ENCODE peak calls at places on chromosome 17, in four cellular contexts. One of them, this sample, is unnamed.

GRCh38 chr17:28076138-28076537 is 33.7 kb downstream of the NLK start:
- DNase-seq in H1: no peak
- DNase-seq in IMR-90: no peak
- DNase-seq in mesendoderm: no peak
- DNase-seq in this sample: no peak

GRCh38 chr17:43026610-43027009 is 1.6 kb downstream of the RND2 start:
- DNase-seq in H1: no peak
- DNase-seq in mesendoderm: no peak
- DNase-seq in IMR-90: no peak
- DNase-seq in this sample: no peak

GRCh38 chr17:4313482-4314114 is 49.8 kb upstream of the ANKFY1 start:
- DNase-seq in mesendoderm: no peak
- DNase-seq in H1: no peak
- DNase-seq in IMR-90: no peak
- DNase-seq in this sample: no peak

GRCh38 chr17:16287563-16288027 is 65.7 kb downstream of the CENPV start:
- DNase-seq in mesendoderm: no peak
- DNase-seq in IMR-90: peak
- DNase-seq in H1: no peak
- DNase-seq in this sample: no peak

GRCh38 chr17:333626-334396 is 18.8 kb downstream of the RPH3AL start:
- DNase-seq in IMR-90: peak
- DNase-seq in mesendoderm: peak
- DNase-seq in H1: no peak
- DNase-seq in this sample: peak

GRCh38 chr17:77356690-77357201 is 216.0 kb downstream of the SEC14L1 start:
- DNase-seq in H1: no peak
- DNase-seq in mesendoderm: no peak
- DNase-seq in IMR-90: no peak
- DNase-seq in this sample: no peak

GRCh38 chr17:10177921-10178788 is 20.3 kb downstream of the GAS7 start:
- DNase-seq in H1: peak
- DNase-seq in mesendoderm: peak
- DNase-seq in IMR-90: peak
- DNase-seq in this sample: peak

GRCh38 chr17:19386974-19387920 is at the start of gene MFAP4:
- DNase-seq in IMR-90: peak
- DNase-seq in mesendoderm: peak
- DNase-seq in H1: no peak
- DNase-seq in this sample: peak

GRCh38 chr17:13727441-13728171 is 125.9 kb upstream of the HS3ST3A1 start:
- DNase-seq in mesendoderm: no peak
- DNase-seq in IMR-90: peak
- DNase-seq in H1: no peak
- DNase-seq in this sample: no peak

GRCh38 chr17:17669851-17670232 is 11.4 kb upstream of the RAI1 start:
- DNase-seq in mesendoderm: no peak
- DNase-seq in IMR-90: no peak
- DNase-seq in H1: no peak
- DNase-seq in this sample: no peak
- H3K56ac ChIP-seq in mesendoderm: no peak
- H3K56ac ChIP-seq in IMR-90: no peak
- H3K56ac ChIP-seq in H1: no peak
- H3K56ac ChIP-seq in this sample: no peak

GRCh38 chr17:8012996-8013640 is 10.7 kb downstream of the GUCY2D start:
- DNase-seq in mesendoderm: no peak
- DNase-seq in IMR-90: no peak
- DNase-seq in H1: no peak
- DNase-seq in this sample: no peak
- H3K56ac ChIP-seq in mesendoderm: no peak
- H3K56ac ChIP-seq in IMR-90: no peak
- H3K56ac ChIP-seq in H1: no peak
- H3K56ac ChIP-seq in this sample: no peak

GRCh38 chr17:36512641-36513040 is 22.0 kb downstream of the MYO19 start:
- DNase-seq in mesendoderm: no peak
- DNase-seq in H1: no peak
- DNase-seq in IMR-90: no peak
- DNase-seq in this sample: no peak

GRCh38 chr17:36514856-36515255 is 19.8 kb downstream of the MYO19 start:
- DNase-seq in H1: no peak
- DNase-seq in mesendoderm: no peak
- DNase-seq in IMR-90: no peak
- DNase-seq in this sample: no peak

GRCh38 chr17:36510636-36511035 is 24.0 kb downstream of the MYO19 start:
- DNase-seq in mesendoderm: no peak
- DNase-seq in H1: no peak
- DNase-seq in IMR-90: no peak
- DNase-seq in this sample: no peak

GRCh38 chr17:36509272-36509985 is 22.9 kb downstream of the ZNHIT3 start:
- DNase-seq in H1: no peak
- DNase-seq in mesendoderm: no peak
- DNase-seq in IMR-90: no peak
- DNase-seq in this sample: no peak

DNA sequence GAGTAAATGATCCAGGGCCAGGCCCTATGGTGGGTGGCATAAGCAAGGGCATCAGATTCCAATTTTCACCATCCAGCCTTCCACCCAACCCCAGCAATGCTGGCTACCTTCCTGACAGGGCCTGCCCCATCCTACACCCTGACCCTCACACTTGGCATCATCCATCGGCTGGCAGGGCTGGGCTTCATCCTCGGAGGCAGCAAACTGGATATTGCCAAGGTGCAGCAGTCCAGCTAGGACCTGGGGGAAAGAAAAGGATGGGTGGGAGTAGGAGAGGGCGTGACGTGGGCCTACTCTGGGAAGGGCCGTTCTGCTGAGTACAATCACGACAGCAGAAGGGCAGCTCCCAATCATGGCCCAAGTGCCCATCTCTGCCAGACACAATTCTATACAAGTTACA is 23.5 kb downstream of the MYO19 start:
- DNase-seq in H1: no peak
- DNase-seq in mesendoderm: no peak
- DNase-seq in IMR-90: no peak
- DNase-seq in this sample: no peak
- H3K56ac ChIP-seq in H1: no peak
- H3K56ac ChIP-seq in mesendoderm: no peak
- H3K56ac ChIP-seq in IMR-90: no peak
- H3K56ac ChIP-seq in this sample: no peak

DNA sequence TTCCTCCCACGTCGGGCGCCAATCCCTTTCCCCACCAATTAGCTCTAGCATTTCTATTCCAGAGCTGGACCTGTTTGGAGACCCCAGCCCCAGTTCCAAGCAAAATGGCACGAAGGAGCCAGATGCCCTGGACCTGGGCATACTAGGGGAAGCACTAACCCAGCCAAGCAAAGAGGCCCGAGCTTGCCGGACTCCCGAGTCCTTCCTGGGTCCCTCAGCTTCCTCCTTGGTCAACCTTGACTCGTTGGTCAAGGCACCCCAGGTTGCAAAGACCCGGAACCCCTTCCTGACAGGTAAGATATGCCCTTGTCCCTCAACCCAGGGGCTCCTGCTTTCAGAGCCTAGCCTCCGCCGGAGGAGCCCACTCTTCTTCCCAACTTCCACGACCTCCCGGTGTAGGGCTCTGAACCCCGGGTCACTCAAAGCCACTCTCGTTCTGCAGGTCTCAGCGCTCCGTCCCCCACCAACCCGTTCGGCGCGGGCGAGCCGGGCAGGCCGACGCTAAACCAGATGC is 5.5 kb upstream of the SPATA20 start:
- DNase-seq in IMR-90: no peak
- DNase-seq in H1: no peak
- DNase-seq in mesendoderm: no peak
- DNase-seq in this sample: no peak
- H3K56ac ChIP-seq in IMR-90: no peak
- H3K56ac ChIP-seq in H1: no peak
- H3K56ac ChIP-seq in mesendoderm: peak
- H3K56ac ChIP-seq in this sample: no peak

GRCh38 chr17:8913879-8914278 is 46.4 kb upstream of the PIK3R6 start:
- DNase-seq in IMR-90: no peak
- DNase-seq in mesendoderm: no peak
- DNase-seq in H1: no peak
- DNase-seq in this sample: no peak
- H3K56ac ChIP-seq in IMR-90: no peak
- H3K56ac ChIP-seq in mesendoderm: no peak
- H3K56ac ChIP-seq in H1: no peak
- H3K56ac ChIP-seq in this sample: no peak